ENCODE peak calls at places on chromosome 19, in ten cellular contexts. W is neural crest cell, M is left lung, L is GM23338, J is GM13976, B is Calu3, R is kidney epithelial cell, G is colonic mucosa, T is chondrocyte, X is AG10803. D is an unnamed sample.

GRCh38 chr19:6058411-6059201 is 51.7 kb downstream of the RFX2 start:
- DNase-seq in W (no peak), M (no peak), L (no peak), J (no peak), B (no peak), R (no peak), G (peak; percentile 16), T (peak; percentile 33), X (no peak), D (no peak)

GRCh38 chr19:49565261-49565660 is 15.1 kb downstream of the NOSIP start:
- DNase-seq in W (no peak), M (no peak), L (no peak), J (no peak), B (no peak), R (no peak), G (peak; percentile 88), T (no peak), X (no peak), D (no peak)

GRCh38 chr19:55447421-55448174 is 4.5 kb upstream of the SHISA7 start:
- DNase-seq in W (no peak), M (no peak), L (peak; percentile 62), J (no peak), B (peak; percentile 58), R (no peak), G (no peak), T (no peak), X (peak; percentile 63), D (no peak)

GRCh38 chr19:35205733-35206323 is 22.7 kb downstream of the FAM187B start:
- DNase-seq in W (no peak), M (no peak), L (no peak), J (no peak), B (no peak), R (no peak), G (no peak), T (no peak), X (no peak), D (no peak)

GRCh38 chr19:11814707-11815050 is 606 bp downstream of the ZNF440 start:
- DNase-seq in W (no peak), M (no peak), L (peak; percentile 55), J (no peak), B (peak; percentile 39), R (no peak), G (peak; percentile 37), T (no peak), X (peak; percentile 30), D (no peak)

GRCh38 chr19:50861496-50862286 is 7.0 kb downstream of the KLK3 start:
- DNase-seq in W (no peak), M (no peak), L (no peak), J (no peak), B (no peak), R (no peak), G (no peak), T (no peak), X (no peak), D (no peak)

GRCh38 chr19:56273563-56274117 is 1.1 kb downstream of the EDDM13 start:
- DNase-seq in W (no peak), M (no peak), L (no peak), J (no peak), B (no peak), R (no peak), G (no peak), T (no peak), X (peak; percentile 24), D (no peak)

GRCh38 chr19:46475976-46476375 is 4.6 kb upstream of the PNMA8A start:
- DNase-seq in W (no peak), M (no peak), L (no peak), J (no peak), B (no peak), R (no peak), G (no peak), T (no peak), X (no peak), D (no peak)

GRCh38 chr19:5961969-5962945 is 15.7 kb downstream of the RANBP3 start:
- DNase-seq in W (no peak), M (no peak), L (no peak), J (no peak), B (peak; percentile 11), R (no peak), G (peak; percentile 79), T (no peak), X (peak; percentile 67), D (no peak)

GRCh38 chr19:28633223-28634030 is 579.5 kb downstream of the UQCRFS1 start:
- DNase-seq in W (peak; percentile 63), M (no peak), L (peak; percentile 74), J (peak; percentile 31), B (peak; percentile 68), R (peak; percentile 2), G (peak; percentile 57), T (no peak), X (peak; percentile 50), D (peak; percentile 40)
- TF ChIP-seq CTCF in W (peak; percentile 90), M (peak; percentile 80), L (peak; percentile 99), J (peak; percentile 60), B (peak; percentile 94), R (peak; percentile 94), G (peak; percentile 91), T (peak; percentile 74), X (peak; percentile 86), D (peak; percentile 69)

GRCh38 chr19:38685666-38686529 is 38.4 kb downstream of the ACTN4 start:
- DNase-seq in W (no peak), M (no peak), L (peak; percentile 80), J (no peak), B (peak; percentile 61), R (no peak), G (no peak), T (no peak), X (peak; percentile 53), D (no peak)
- TF ChIP-seq CTCF in W (peak; percentile 66), M (peak; percentile 35), L (peak; percentile 48), J (no peak), B (peak; percentile 56), R (peak; percentile 53), G (peak; percentile 31), T (peak; percentile 78), X (peak; percentile 58), D (no peak)

GRCh38 chr19:3342246-3342645 is 24.1 kb upstream of the NFIC start:
- DNase-seq in W (no peak), M (no peak), L (no peak), J (peak; percentile 11), B (no peak), R (no peak), G (no peak), T (no peak), X (no peak), D (no peak)

GRCh38 chr19:3344608-3345598 is 21.5 kb upstream of the NFIC start:
- DNase-seq in W (no peak), M (no peak), L (no peak), J (peak; percentile 22), B (no peak), R (no peak), G (no peak), T (no peak), X (no peak), D (no peak)

GRCh38 chr19:3345850-3346460 is 20.4 kb upstream of the NFIC start:
- DNase-seq in W (no peak), M (no peak), L (no peak), J (no peak), B (no peak), R (no peak), G (no peak), T (no peak), X (no peak), D (no peak)

GRCh38 chr19:3346677-3347353 is 19.6 kb upstream of the NFIC start:
- DNase-seq in W (no peak), M (no peak), L (no peak), J (no peak), B (no peak), R (no peak), G (peak; percentile 55), T (no peak), X (peak; percentile 75), D (no peak)

DNA sequence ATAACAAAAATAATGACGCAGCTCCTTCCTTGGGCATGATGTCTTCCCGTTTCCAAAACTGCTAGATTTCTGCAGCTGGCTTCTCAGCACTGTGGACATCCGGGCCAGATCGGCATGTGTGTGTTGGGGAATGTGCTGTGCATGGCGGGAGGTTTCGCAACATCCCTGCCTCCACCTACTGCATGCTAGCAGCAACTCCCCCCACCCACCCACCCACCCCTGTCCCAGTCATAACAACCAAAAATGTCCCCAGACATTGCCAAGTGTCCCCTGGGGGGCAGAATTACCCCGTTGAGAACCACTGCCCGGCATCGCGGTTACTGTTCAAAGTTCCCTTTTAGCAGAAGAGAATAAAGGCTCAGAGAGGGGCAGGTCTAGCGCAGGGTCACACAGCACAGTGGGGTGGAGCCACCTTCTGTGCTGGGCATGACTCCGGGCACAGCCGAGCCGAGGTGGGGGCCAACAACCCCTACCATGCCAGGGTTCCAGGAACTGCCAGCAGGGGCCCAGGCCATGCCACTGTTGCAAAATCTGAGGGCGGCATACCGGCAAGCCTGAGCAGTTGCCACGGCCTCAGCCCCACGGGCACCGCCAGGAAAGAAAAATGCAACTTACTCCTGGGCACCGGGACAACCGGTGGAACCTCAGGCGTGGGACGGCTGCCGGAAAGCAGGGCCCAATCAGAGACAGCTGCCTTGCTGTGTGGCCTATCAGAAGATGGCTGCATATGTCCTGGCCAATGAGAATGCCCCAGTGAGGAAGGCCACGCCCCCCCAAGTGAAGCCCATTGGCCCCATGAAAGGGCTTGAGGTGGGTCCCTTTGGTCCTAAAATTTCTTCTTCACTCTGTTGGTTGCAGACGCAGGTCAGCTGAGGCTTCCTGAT is 22.5 kb upstream of the NFIC start:
- DNase-seq in W (no peak), M (peak; percentile 85), L (peak; percentile 66), J (peak; percentile 69), B (peak; percentile 68), R (no peak), G (peak; percentile 66), T (no peak), X (peak; percentile 94), D (peak; percentile 64)
- TF ChIP-seq CTCF in W (no peak), M (no peak), L (no peak), J (no peak), B (no peak), R (no peak), G (no peak), T (peak; percentile 61), X (no peak), D (peak; percentile 8)

GRCh38 chr19:53768401-53768800 is 55.7 kb downstream of the NLRP12 start:
- DNase-seq in W (no peak), M (no peak), L (no peak), J (no peak), B (no peak), R (no peak), G (no peak), T (peak; percentile 71), X (no peak), D (no peak)

GRCh38 chr19:53772943-53773342 is 51.2 kb downstream of the NLRP12 start:
- DNase-seq in W (peak; percentile 66), M (no peak), L (peak; percentile 95), J (peak; percentile 36), B (peak; percentile 75), R (no peak), G (peak; percentile 56), T (no peak), X (peak; percentile 58), D (no peak)

GRCh38 chr19:53771133-53771532 is 53.0 kb downstream of the NLRP12 start:
- DNase-seq in W (no peak), M (no peak), L (peak; percentile 73), J (no peak), B (peak; percentile 65), R (no peak), G (no peak), T (no peak), X (no peak), D (no peak)

GRCh38 chr19:53775524-53775923 is 48.6 kb downstream of the NLRP12 start:
- DNase-seq in W (no peak), M (no peak), L (no peak), J (no peak), B (no peak), R (no peak), G (no peak), T (no peak), X (no peak), D (no peak)

GRCh38 chr19:53774011-53774410 is 50.1 kb downstream of the NLRP12 start:
- DNase-seq in W (no peak), M (no peak), L (no peak), J (no peak), B (no peak), R (no peak), G (no peak), T (no peak), X (no peak), D (no peak)
- TF ChIP-seq CTCF in W (no peak), M (no peak), L (no peak), J (no peak), B (no peak), R (no peak), G (no peak), T (no peak), X (no peak), D (no peak)